ENCODE peak calls at places on chromosome 22, in four cellular contexts. One of them, this sample, is unnamed.

GRCh38 chr22:41302016-41302767 is 867 bp downstream of the ZC3H7B start:
- DNase-seq in HCT116: no peak
- DNase-seq in HepG2: no peak
- DNase-seq in K562: peak
- DNase-seq in this sample: peak

GRCh38 chr22:26066534-26066933 is 102.7 kb upstream of the SEZ6L start:
- DNase-seq in HCT116: no peak
- DNase-seq in HepG2: no peak
- DNase-seq in K562: no peak
- DNase-seq in this sample: no peak

GRCh38 chr22:40276877-40277823 is 69.2 kb upstream of the ADSL start:
- DNase-seq in HCT116: no peak
- DNase-seq in HepG2: no peak
- DNase-seq in K562: no peak
- DNase-seq in this sample: no peak

GRCh38 chr22:27851974-27852713 is 50.6 kb upstream of the MN1 start:
- DNase-seq in HCT116: no peak
- DNase-seq in HepG2: peak
- DNase-seq in K562: no peak
- DNase-seq in this sample: peak

GRCh38 chr22:27391092-27391770 is 410.3 kb downstream of the MN1 start:
- DNase-seq in HCT116: no peak
- DNase-seq in HepG2: no peak
- DNase-seq in K562: no peak
- DNase-seq in this sample: no peak

GRCh38 chr22:47328550-47329243 is 566.2 kb downstream of the TBC1D22A start:
- DNase-seq in HCT116: peak
- DNase-seq in HepG2: peak
- DNase-seq in K562: peak
- DNase-seq in this sample: peak

GRCh38 chr22:46861468-46861867 is 99.0 kb downstream of the TBC1D22A start:
- DNase-seq in HCT116: no peak
- DNase-seq in HepG2: no peak
- DNase-seq in K562: no peak
- DNase-seq in this sample: no peak

GRCh38 chr22:46025973-46026906 is 49.3 kb upstream of the WNT7B start:
- DNase-seq in HCT116: no peak
- DNase-seq in HepG2: no peak
- DNase-seq in K562: no peak
- DNase-seq in this sample: peak

GRCh38 chr22:19728271-19728670 is 4.9 kb downstream of the GP1BB start:
- DNase-seq in HCT116: no peak
- DNase-seq in HepG2: no peak
- DNase-seq in K562: no peak
- DNase-seq in this sample: no peak

GRCh38 chr22:19419464-19420178 is 11.9 kb downstream of the HIRA start:
- DNase-seq in HCT116: no peak
- DNase-seq in HepG2: no peak
- DNase-seq in K562: peak
- DNase-seq in this sample: no peak

GRCh38 chr22:46652081-46652929 is 32.1 kb downstream of the GRAMD4 start:
- DNase-seq in HCT116: no peak
- DNase-seq in HepG2: peak
- DNase-seq in K562: peak
- DNase-seq in this sample: no peak

GRCh38 chr22:27370281-27370680 is 431.3 kb downstream of the MN1 start:
- DNase-seq in HCT116: no peak
- DNase-seq in HepG2: no peak
- DNase-seq in K562: no peak
- DNase-seq in this sample: no peak

GRCh38 chr22:44192098-44192810 is 11.5 kb downstream of the PARVG start:
- DNase-seq in HCT116: peak
- DNase-seq in HepG2: no peak
- DNase-seq in K562: peak
- DNase-seq in this sample: peak

GRCh38 chr22:22887621-22888503 is at the start of gene IGLL5:
- DNase-seq in HCT116: no peak
- DNase-seq in HepG2: no peak
- DNase-seq in K562: no peak
- DNase-seq in this sample: no peak

GRCh38 chr22:19287889-19288288 is 3.6 kb downstream of the CLTCL1 start:
- DNase-seq in HCT116: no peak
- DNase-seq in HepG2: no peak
- DNase-seq in K562: no peak
- DNase-seq in this sample: no peak

GRCh38 chr22:25942989-25943411 is 201.0 kb downstream of the MYO18B start:
- DNase-seq in HCT116: no peak
- DNase-seq in HepG2: no peak
- DNase-seq in K562: no peak
- DNase-seq in this sample: peak

GRCh38 chr22:20622650-20623339 is 115.4 kb downstream of the MED15 start:
- DNase-seq in HCT116: no peak
- DNase-seq in HepG2: no peak
- DNase-seq in K562: no peak
- DNase-seq in this sample: no peak

GRCh38 chr22:44530106-44530505 is 32.1 kb upstream of the RTL6 start:
- DNase-seq in HCT116: no peak
- DNase-seq in HepG2: no peak
- DNase-seq in K562: no peak
- DNase-seq in this sample: no peak

GRCh38 chr22:19674129-19674928 is 40.0 kb upstream of the SEPTIN5 start:
- DNase-seq in HCT116: no peak
- DNase-seq in HepG2: no peak
- DNase-seq in K562: peak
- DNase-seq in this sample: no peak

GRCh38 chr22:28909375-28909774 is 26.0 kb downstream of the ZNRF3 start:
- DNase-seq in HCT116: no peak
- DNase-seq in HepG2: no peak
- DNase-seq in K562: peak
- DNase-seq in this sample: no peak

GRCh38 chr22:46108564-46109473 is 41.5 kb upstream of the PPARA start:
- DNase-seq in HCT116: no peak
- DNase-seq in HepG2: peak
- DNase-seq in K562: peak
- DNase-seq in this sample: peak

GRCh38 chr22:39257522-39258475 is 13.0 kb upstream of the PDGFB start:
- DNase-seq in HCT116: no peak
- DNase-seq in HepG2: no peak
- DNase-seq in K562: no peak
- DNase-seq in this sample: no peak

GRCh38 chr22:46794067-46794466 is 31.6 kb downstream of the TBC1D22A start:
- DNase-seq in HCT116: no peak
- DNase-seq in HepG2: no peak
- DNase-seq in K562: no peak
- DNase-seq in this sample: no peak

GRCh38 chr22:26314171-26314570 is 114.9 kb upstream of the ASPHD2 start:
- DNase-seq in HCT116: no peak
- DNase-seq in HepG2: no peak
- DNase-seq in K562: no peak
- DNase-seq in this sample: no peak

GRCh38 chr22:19199479-19199878 is 20.9 kb upstream of the SLC25A1 start:
- DNase-seq in HCT116: no peak
- DNase-seq in HepG2: no peak
- DNase-seq in K562: no peak
- DNase-seq in this sample: no peak

GRCh38 chr22:46884365-46884764 is 121.9 kb downstream of the TBC1D22A start:
- DNase-seq in HCT116: no peak
- DNase-seq in HepG2: no peak
- DNase-seq in K562: no peak
- DNase-seq in this sample: no peak

GRCh38 chr22:35102663-35103062 is 36.7 kb downstream of the ISX start:
- DNase-seq in HCT116: no peak
- DNase-seq in HepG2: no peak
- DNase-seq in K562: peak
- DNase-seq in this sample: no peak

GRCh38 chr22:46797355-46797754 is 34.9 kb downstream of the TBC1D22A start:
- DNase-seq in HCT116: no peak
- DNase-seq in HepG2: peak
- DNase-seq in K562: no peak
- DNase-seq in this sample: no peak

GRCh38 chr22:30591191-30591587 is 521 bp downstream of the PES1 start:
- DNase-seq in HCT116: no peak
- DNase-seq in HepG2: no peak
- DNase-seq in K562: no peak
- DNase-seq in this sample: no peak
- TF ChIP-seq ELF1 in HCT116: no peak
- TF ChIP-seq ELF1 in HepG2: no peak
- TF ChIP-seq ELF1 in K562: no peak
- TF ChIP-seq ELF1 in this sample: no peak

GRCh38 chr22:23970201-23970641 is 3.5 kb downstream of the DDTL start:
- DNase-seq in HCT116: no peak
- DNase-seq in HepG2: no peak
- DNase-seq in K562: peak
- DNase-seq in this sample: no peak

GRCh38 chr22:23969071-23969470 is 2.4 kb downstream of the DDTL start:
- DNase-seq in HCT116: no peak
- DNase-seq in HepG2: no peak
- DNase-seq in K562: peak
- DNase-seq in this sample: no peak

GRCh38 chr22:23970816-23971482 is 3.3 kb downstream of the DDT start:
- DNase-seq in HCT116: no peak
- DNase-seq in HepG2: no peak
- DNase-seq in K562: peak
- DNase-seq in this sample: no peak
- TF ChIP-seq ELF1 in HCT116: no peak
- TF ChIP-seq ELF1 in HepG2: no peak
- TF ChIP-seq ELF1 in K562: no peak
- TF ChIP-seq ELF1 in this sample: no peak

DNA sequence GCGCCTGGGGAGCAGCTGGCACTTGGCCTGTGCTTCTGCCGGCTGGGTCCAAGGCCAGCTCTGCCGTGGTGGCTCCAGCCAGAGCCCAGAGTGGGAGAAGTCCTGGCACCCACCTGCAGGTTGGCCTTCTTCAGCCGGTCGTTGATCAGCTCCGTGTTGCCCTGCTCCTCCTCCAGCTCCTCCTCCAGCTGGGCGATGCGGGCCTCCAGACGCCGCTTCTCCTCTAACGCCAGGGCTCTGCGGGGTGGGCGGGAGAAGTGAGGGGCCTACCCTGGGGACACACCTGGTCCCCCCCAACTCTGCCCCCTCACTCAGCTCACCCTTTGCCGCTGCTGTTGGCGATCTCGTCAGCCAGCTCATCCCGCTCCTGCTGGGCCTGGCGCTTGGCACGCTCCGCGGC is 32.6 kb downstream of the APOL1 start:
- DNase-seq in HCT116: no peak
- DNase-seq in HepG2: no peak
- DNase-seq in K562: no peak
- DNase-seq in this sample: peak
- TF ChIP-seq ELF1 in HCT116: no peak
- TF ChIP-seq ELF1 in HepG2: no peak
- TF ChIP-seq ELF1 in K562: no peak
- TF ChIP-seq ELF1 in this sample: no peak

GRCh38 chr22:33519140-33519973 is 400.9 kb downstream of the LARGE1 start:
- DNase-seq in HCT116: no peak
- DNase-seq in HepG2: peak
- DNase-seq in K562: peak
- DNase-seq in this sample: peak
- TF ChIP-seq ELF1 in HCT116: no peak
- TF ChIP-seq ELF1 in HepG2: no peak
- TF ChIP-seq ELF1 in K562: no peak
- TF ChIP-seq ELF1 in this sample: no peak

DNA sequence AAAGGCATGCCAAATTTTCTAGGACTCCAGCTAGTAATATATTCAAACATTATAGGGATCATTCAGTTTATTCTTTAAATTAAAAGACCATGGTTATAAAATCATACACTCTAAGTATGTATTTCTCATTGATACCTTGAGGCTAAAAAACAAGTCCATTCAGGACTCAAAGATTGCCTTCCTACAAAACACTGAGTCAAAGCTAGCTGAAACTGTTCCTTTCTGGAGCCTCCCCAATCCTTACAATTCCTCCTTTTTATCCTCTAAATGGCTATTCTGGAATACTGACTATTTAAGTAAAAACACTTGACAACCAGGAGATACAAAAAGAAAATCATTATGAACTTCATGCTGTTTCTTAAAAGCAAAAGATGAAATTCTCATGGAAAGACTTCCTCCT is 4.9 kb upstream of the TTLL12 start:
- DNase-seq in HCT116: no peak
- DNase-seq in HepG2: no peak
- DNase-seq in K562: no peak
- DNase-seq in this sample: no peak
- TF ChIP-seq ELF1 in HCT116: no peak
- TF ChIP-seq ELF1 in HepG2: no peak
- TF ChIP-seq ELF1 in K562: no peak
- TF ChIP-seq ELF1 in this sample: no peak

GRCh38 chr22:49882519-49883293 is 29.1 kb downstream of the ZBED4 start:
- DNase-seq in HCT116: no peak
- DNase-seq in HepG2: no peak
- DNase-seq in K562: no peak
- DNase-seq in this sample: no peak
- TF ChIP-seq ELF1 in HCT116: no peak
- TF ChIP-seq ELF1 in HepG2: no peak
- TF ChIP-seq ELF1 in K562: no peak
- TF ChIP-seq ELF1 in this sample: no peak

GRCh38 chr22:48872271-48873260 is 955.1 kb downstream of the BRD1 start:
- DNase-seq in HCT116: no peak
- DNase-seq in HepG2: no peak
- DNase-seq in K562: no peak
- DNase-seq in this sample: no peak
- TF ChIP-seq ELF1 in HCT116: no peak
- TF ChIP-seq ELF1 in HepG2: no peak
- TF ChIP-seq ELF1 in K562: no peak
- TF ChIP-seq ELF1 in this sample: no peak

This sample was measured in SK-N-SH.